ENCODE peak calls at places on chromosomes 12 and 14, in four cellular contexts. I is stimulated activated CD4-positive, alpha-beta T cell treated with anti-CD3 and anti-CD28 coated beads, Interleukin-4, amount 100 ng/mL, for 48 hours; S is lower leg skin; Q is left ventricle myocardium inferior. O is an unnamed sample.
A peak's percentile ranks its signal among the peaks of the same experiment; 100 is the strongest.

GRCh38 chr12:70571705-70572269 is 65.4 kb downstream of the PTPRB start:
- DNase-seq in I (no peak), S (no peak), Q (no peak), O (no peak)

GRCh38 chr12:108691995-108692808 is 39.1 kb downstream of the CORO1C start:
- DNase-seq in I (no peak), S (peak; percentile 56), Q (peak; percentile 49), O (no peak)

GRCh38 chr12:38880288-38880687 is 25.1 kb downstream of the CPNE8 start:
- DNase-seq in I (no peak), S (no peak), Q (no peak), O (no peak)

GRCh38 chr12:78963439-78964222 is 99.1 kb downstream of the SYT1 start:
- DNase-seq in I (no peak), S (no peak), Q (no peak), O (no peak)

GRCh38 chr14:52792097-52792415 is 649 bp upstream of the GNPNAT1 start:
- DNase-seq in I (no peak), S (no peak), Q (no peak), O (no peak)

GRCh38 chr12:115416869-115417268 is 732.9 kb upstream of the TBX3 start:
- DNase-seq in I (no peak), S (no peak), Q (no peak), O (no peak)

GRCh38 chr12:112340983-112341840 is 41.0 kb downstream of the HECTD4 start:
- DNase-seq in I (no peak), S (no peak), Q (no peak), O (no peak)

GRCh38 chr12:13038491-13039161 is 5.6 kb upstream of the FAM234B start:
- DNase-seq in I (no peak), S (no peak), Q (no peak), O (peak; percentile 48)

GRCh38 chr14:103522028-103522581 is 525 bp downstream of the CKB start:
- DNase-seq in I (no peak), S (no peak), Q (peak; percentile 35), O (no peak)

GRCh38 chr14:88029500-88029899 is 24.6 kb downstream of the GPR65 start:
- DNase-seq in I (no peak), S (no peak), Q (no peak), O (no peak)

GRCh38 chr12:5807090-5807414 is 138.0 kb downstream of the ANO2 start:
- DNase-seq in I (no peak), S (no peak), Q (no peak), O (peak; percentile 22)

GRCh38 chr12:28938581-28939301 is 210.3 kb upstream of the FAR2 start:
- DNase-seq in I (no peak), S (no peak), Q (no peak), O (no peak)

GRCh38 chr14:52272375-52272774 is 4.9 kb downstream of the PTGDR start:
- DNase-seq in I (no peak), S (no peak), Q (no peak), O (no peak)

GRCh38 chr12:30531731-30532678 is 163.7 kb downstream of the IPO8 start:
- DNase-seq in I (no peak), S (no peak), Q (no peak), O (no peak)

GRCh38 chr12:14841761-14842160 is 1.6 kb downstream of the ART4 start:
- DNase-seq in I (no peak), S (peak; percentile 77), Q (peak; percentile 56), O (no peak)

GRCh38 chr14:33475623-33476022 is 475.3 kb downstream of the EGLN3 start:
- DNase-seq in I (no peak), S (no peak), Q (no peak), O (peak; percentile 15)

GRCh38 chr12:131950182-131950913 is 606 bp downstream of the EP400 start:
- DNase-seq in I (no peak), S (no peak), Q (peak; percentile 31), O (no peak)